ENCODE peak calls at places on chromosomes 5 and 9, in five cellular contexts. H, E, F, R and D are unnamed samples.

GRCh38 chr9:136728548-136729123 is 14.1 kb downstream of the LCN10 start:
- DNase-seq in R (no peak), E (peak; percentile 29), F (no peak), H (peak; percentile 56), D (peak; percentile 81)

GRCh38 chr9:7979591-7979990 is 180.0 kb upstream of the DMAC1 start:
- DNase-seq in F (no peak), E (no peak), R (no peak), H (no peak), D (no peak)

GRCh38 chr9:98419260-98419603 is 163.8 kb upstream of the TBC1D2 start:
- DNase-seq in F (no peak), H (no peak), R (no peak), E (no peak), D (no peak)

GRCh38 chr5:5141011-5141599 is 975 bp downstream of the ADAMTS16 start:
- DNase-seq in H (no peak), E (no peak), F (no peak), R (no peak), D (no peak)

GRCh38 chr5:4700082-4700481 is 440.0 kb upstream of the ADAMTS16 start:
- DNase-seq in E (no peak), R (peak; percentile 10), H (peak; percentile 31), F (peak; percentile 4), D (peak; percentile 25)

GRCh38 chr9:37746448-37747270 is 6.9 kb upstream of the TRMT10B start:
- DNase-seq in R (no peak), E (peak; percentile 86), H (no peak), F (no peak), D (no peak)

GRCh38 chr5:124536333-124536732 is 210.1 kb downstream of the ZNF608 start:
- DNase-seq in F (peak; percentile 9), E (no peak), H (no peak), R (no peak), D (no peak)

GRCh38 chr5:151095341-151096000 is 14.6 kb upstream of the TNIP1 start:
- DNase-seq in H (peak; percentile 41), R (no peak), F (no peak), E (no peak), D (no peak)

GRCh38 chr5:119752921-119753886 is 123.8 kb downstream of the FAM170A start:
- DNase-seq in F (no peak), R (no peak), H (no peak), E (no peak), D (no peak)

GRCh38 chr9:14779566-14780022 is 57.1 kb upstream of the CER1 start:
- DNase-seq in R (no peak), E (no peak), F (no peak), H (no peak), D (no peak)

GRCh38 chr5:171413153-171413910 is 6.1 kb upstream of the FGF18 start:
- DNase-seq in R (no peak), H (no peak), E (no peak), F (no peak), D (no peak)

GRCh38 chr9:137115394-137116026 is 977 bp upstream of the DPP7 start:
- DNase-seq in E (no peak), H (peak; percentile 3), R (no peak), F (no peak), D (peak; percentile 48)

GRCh38 chr5:160960592-160960991 is 108.6 kb upstream of the ATP10B start:
- DNase-seq in H (no peak), R (no peak), F (no peak), E (no peak), D (no peak)

GRCh38 chr5:38905516-38905915 is 59.7 kb downstream of the OSMR start:
- DNase-seq in E (peak; percentile 26), R (no peak), F (no peak), H (no peak), D (no peak)

GRCh38 chr5:154505567-154505966 is 27.5 kb upstream of the HAND1 start:
- DNase-seq in E (no peak), R (no peak), F (no peak), H (no peak), D (no peak)

GRCh38 chr9:82170079-82170662 is 181.6 kb downstream of the SPATA31D1 start:
- DNase-seq in R (no peak), E (no peak), H (no peak), F (no peak), D (no peak)

GRCh38 chr5:123937230-123937629 is 425.3 kb downstream of the CSNK1G3 start:
- DNase-seq in F (peak; percentile 65), H (peak; percentile 71), R (peak; percentile 33), E (peak; percentile 67), D (peak; percentile 38)

GRCh38 chr5:39447968-39448367 is 23.2 kb upstream of the DAB2 start:
- DNase-seq in R (no peak), H (peak; percentile 16), F (peak; percentile 41), E (peak; percentile 31), D (no peak)

GRCh38 chr9:136975624-136976023 is 1.7 kb upstream of the PTGDS start:
- DNase-seq in R (peak; percentile 57), F (peak; percentile 42), E (no peak), H (no peak), D (no peak)

GRCh38 chr9:129834489-129835127 is 467 bp downstream of the C9orf78 start:
- DNase-seq in F (peak; percentile 7), R (no peak), H (no peak), E (no peak), D (no peak)

GRCh38 chr5:5270958-5271605 is 131.0 kb downstream of the ADAMTS16 start:
- DNase-seq in E (peak; percentile 40), H (peak; percentile 88), F (peak; percentile 6), R (no peak), D (no peak)

GRCh38 chr5:2288968-2289367 is 406.2 kb upstream of the IRX4 start:
- DNase-seq in E (no peak), F (no peak), R (peak; percentile 23), H (no peak), D (no peak)

GRCh38 chr5:116765441-116765840 is 190.8 kb upstream of the SEMA6A start:
- DNase-seq in F (peak; percentile 83), E (no peak), H (peak; percentile 10), R (no peak), D (no peak)

GRCh38 chr9:131178382-131178781 is 53.0 kb downstream of the NUP214 start:
- DNase-seq in F (peak; percentile 35), H (peak; percentile 67), R (peak; percentile 100), E (peak; percentile 86), D (peak; percentile 25)

GRCh38 chr5:44714871-44715580 is 93.7 kb upstream of the MRPS30 start:
- DNase-seq in F (no peak), H (no peak), R (no peak), E (no peak), D (no peak)

GRCh38 chr9:108073823-108074222 is 584.3 kb upstream of the KLF4 start:
- DNase-seq in E (no peak), H (no peak), F (no peak), R (no peak), D (no peak)

GRCh38 chr5:43627028-43627427 is 24.0 kb downstream of the NNT start:
- DNase-seq in R (peak; percentile 74), F (peak; percentile 70), H (peak; percentile 81), E (peak; percentile 64), D (no peak)

DNA sequence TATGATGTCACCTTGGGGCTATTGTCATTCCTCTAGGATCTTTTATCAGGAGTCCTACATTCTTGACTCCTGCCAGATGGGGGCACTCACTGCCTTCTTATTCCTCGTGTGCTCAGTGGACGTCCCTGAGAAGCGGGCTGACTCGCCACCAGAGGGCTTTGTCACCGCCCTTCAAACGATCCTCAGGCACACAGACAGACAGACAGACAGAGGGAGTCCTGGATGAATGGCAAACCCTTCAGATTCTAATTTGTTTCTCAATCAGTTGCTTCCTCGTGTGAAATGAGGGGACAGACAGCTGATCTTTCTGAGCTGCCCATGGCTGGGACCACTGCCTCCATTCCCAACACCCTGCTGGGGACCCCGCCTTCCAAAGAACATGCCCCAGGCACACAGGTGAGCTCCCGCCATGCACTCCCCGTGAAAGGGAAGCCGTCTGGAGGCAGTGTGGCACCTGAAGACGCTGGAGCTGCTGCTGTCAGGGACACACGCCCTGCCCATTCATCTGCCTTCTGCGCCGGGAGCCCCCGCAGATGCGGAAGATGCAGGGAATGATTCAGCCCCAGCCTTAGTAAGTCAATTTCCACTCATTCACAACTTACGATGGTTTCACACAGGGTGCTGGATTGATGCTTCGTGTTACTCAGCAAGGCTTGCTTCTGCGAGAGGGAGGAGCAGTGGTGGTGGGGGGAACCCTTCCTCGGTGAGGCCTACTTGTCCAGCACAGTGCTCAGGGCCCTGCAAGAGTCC is 24.9 kb upstream of the SH3PXD2B start:
- DNase-seq in E (peak; percentile 88), F (peak; percentile 89), H (peak; percentile 92), R (peak; percentile 84), D (peak; percentile 78)
- TF ChIP-seq MAFK in E (no peak), F (no peak), H (no peak), R (no peak), D (no peak)

GRCh38 chr5:159581502-159582249 is 251.4 kb upstream of the IL12B start:
- DNase-seq in R (no peak), H (peak; percentile 97), F (no peak), E (peak; percentile 45), D (no peak)
- TF ChIP-seq MAFK in R (peak; percentile 2), H (peak; percentile 99), F (no peak), E (no peak), D (no peak)

DNA sequence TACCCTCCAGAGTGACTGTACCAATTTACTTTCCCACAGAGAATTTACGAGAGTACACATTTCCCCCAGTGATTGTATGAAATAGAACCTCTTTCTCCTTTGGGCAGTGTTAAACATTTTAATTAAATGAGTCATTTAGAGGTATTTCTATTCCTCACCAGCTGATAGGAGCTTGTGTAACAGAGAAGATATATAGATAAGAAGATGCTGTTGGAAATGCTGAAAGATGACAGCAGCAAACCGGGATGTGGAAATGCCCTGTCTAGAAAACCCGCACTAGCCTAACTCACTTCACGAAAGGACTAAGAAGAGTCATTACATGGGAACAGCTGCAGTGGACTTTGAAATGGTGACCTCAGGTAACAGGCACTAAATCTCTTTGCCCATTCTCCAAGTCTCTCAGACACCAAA is 68.3 kb downstream of the LPAR1 start:
- DNase-seq in F (peak; percentile 5), E (peak; percentile 85), R (no peak), H (peak; percentile 45), D (no peak)
- TF ChIP-seq MAFK in F (no peak), E (no peak), R (no peak), H (no peak), D (no peak)

GRCh38 chr5:131863700-131864099 is 66.9 kb upstream of the FNIP1 start:
- DNase-seq in H (no peak), E (no peak), F (no peak), R (no peak), D (no peak)
- TF ChIP-seq MAFK in H (no peak), E (no peak), F (no peak), R (no peak), D (no peak)

DNA sequence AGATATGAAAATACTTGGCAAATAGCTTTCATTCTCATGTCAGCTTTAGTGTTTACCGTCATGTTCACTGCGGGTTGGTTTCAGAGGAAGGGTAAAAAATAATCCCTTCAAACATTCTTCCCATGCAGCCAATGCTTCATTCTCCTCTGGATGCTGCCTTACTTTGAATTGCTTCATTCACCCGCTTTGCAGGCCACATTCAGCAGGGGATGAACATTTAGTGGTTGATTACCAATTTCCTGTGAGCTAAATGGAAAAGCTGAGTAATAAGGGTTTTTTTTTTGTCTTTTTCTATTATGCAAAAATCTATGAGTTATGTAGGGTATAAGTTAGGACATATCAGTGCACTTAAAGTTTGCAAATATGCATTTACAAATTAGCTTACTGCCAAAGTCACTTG is 96.3 kb upstream of the MEF2C start:
- DNase-seq in H (no peak), R (no peak), F (no peak), E (peak; percentile 2), D (no peak)
- TF ChIP-seq MAFK in H (no peak), R (no peak), F (no peak), E (no peak), D (no peak)

GRCh38 chr5:61850696-61851095 is 455.3 kb upstream of the KIF2A start:
- DNase-seq in H (no peak), F (no peak), E (no peak), R (no peak), D (no peak)
- TF ChIP-seq MAFK in H (no peak), F (no peak), E (no peak), R (no peak), D (no peak)

GRCh38 chr5:138696501-138696900 is 56.7 kb upstream of the CTNNA1 start:
- DNase-seq in H (no peak), F (no peak), R (no peak), E (peak; percentile 94), D (no peak)
- TF ChIP-seq MAFK in H (no peak), F (no peak), R (no peak), E (no peak), D (no peak)